ENCODE peak calls at places on chromosomes 7 and 10, in six cellular contexts. One of them, this sample, is unnamed.

GRCh38 chr7:127119517-127119916 is 133.2 kb downstream of the GRM8 start:
- DNase-seq in H7: no peak
- DNase-seq in HAP-1: no peak
- DNase-seq in LoVo: no peak
- DNase-seq in NB4: no peak
- DNase-seq in KG1: no peak
- DNase-seq in this sample: no peak

GRCh38 chr10:77165445-77166316 is 471.9 kb downstream of the KCNMA1 start:
- DNase-seq in H7: peak
- DNase-seq in HAP-1: peak
- DNase-seq in LoVo: peak
- DNase-seq in NB4: peak
- DNase-seq in KG1: peak
- DNase-seq in this sample: peak

GRCh38 chr7:1734331-1734730 is 64.3 kb downstream of the ELFN1 start:
- DNase-seq in H7: no peak
- DNase-seq in HAP-1: no peak
- DNase-seq in LoVo: no peak
- DNase-seq in NB4: no peak
- DNase-seq in KG1: no peak
- DNase-seq in this sample: no peak

GRCh38 chr10:21624951-21625350 is 90.9 kb downstream of the MLLT10 start:
- DNase-seq in H7: no peak
- DNase-seq in HAP-1: no peak
- DNase-seq in LoVo: no peak
- DNase-seq in NB4: peak
- DNase-seq in KG1: no peak
- DNase-seq in this sample: no peak

GRCh38 chr7:141974831-141975230 is 1.3 kb upstream of the TAS2R38 start:
- DNase-seq in H7: peak
- DNase-seq in HAP-1: no peak
- DNase-seq in LoVo: peak
- DNase-seq in NB4: peak
- DNase-seq in KG1: no peak
- DNase-seq in this sample: peak

GRCh38 chr7:71613316-71613715 is 481.4 kb downstream of the GALNT17 start:
- DNase-seq in H7: no peak
- DNase-seq in HAP-1: no peak
- DNase-seq in LoVo: no peak
- DNase-seq in NB4: no peak
- DNase-seq in KG1: no peak
- DNase-seq in this sample: peak

GRCh38 chr7:30469303-30469702 is 9.3 kb downstream of the NOD1 start:
- DNase-seq in H7: peak
- DNase-seq in HAP-1: peak
- DNase-seq in LoVo: no peak
- DNase-seq in NB4: no peak
- DNase-seq in KG1: no peak
- DNase-seq in this sample: no peak

GRCh38 chr7:87058739-87059524 is 522 bp downstream of the ELAPOR2 start:
- DNase-seq in H7: peak
- DNase-seq in HAP-1: no peak
- DNase-seq in LoVo: peak
- DNase-seq in NB4: peak
- DNase-seq in KG1: no peak
- DNase-seq in this sample: peak

GRCh38 chr10:121675344-121675743 is 77.1 kb upstream of the FGFR2 start:
- DNase-seq in H7: no peak
- DNase-seq in HAP-1: no peak
- DNase-seq in LoVo: no peak
- DNase-seq in NB4: no peak
- DNase-seq in KG1: no peak
- DNase-seq in this sample: no peak

GRCh38 chr7:158495256-158495655 is 92.4 kb downstream of the PTPRN2 start:
- DNase-seq in H7: peak
- DNase-seq in HAP-1: no peak
- DNase-seq in LoVo: no peak
- DNase-seq in NB4: no peak
- DNase-seq in KG1: no peak
- DNase-seq in this sample: no peak

GRCh38 chr10:102876747-102877153 is 7.5 kb downstream of the AS3MT start:
- DNase-seq in H7: no peak
- DNase-seq in HAP-1: no peak
- DNase-seq in LoVo: no peak
- DNase-seq in NB4: no peak
- DNase-seq in KG1: no peak
- DNase-seq in this sample: no peak

GRCh38 chr7:41700044-41700471 is 2.8 kb downstream of the INHBA start:
- DNase-seq in H7: no peak
- DNase-seq in HAP-1: no peak
- DNase-seq in LoVo: no peak
- DNase-seq in NB4: no peak
- DNase-seq in KG1: no peak
- DNase-seq in this sample: no peak

GRCh38 chr7:44891372-44891771 is 6.0 kb upstream of the PURB start:
- DNase-seq in H7: no peak
- DNase-seq in HAP-1: no peak
- DNase-seq in LoVo: no peak
- DNase-seq in NB4: no peak
- DNase-seq in KG1: no peak
- DNase-seq in this sample: no peak

GRCh38 chr10:26573674-26574073 is 123.8 kb upstream of the PDSS1 start:
- DNase-seq in H7: peak
- DNase-seq in HAP-1: no peak
- DNase-seq in LoVo: no peak
- DNase-seq in NB4: no peak
- DNase-seq in KG1: no peak
- DNase-seq in this sample: no peak

GRCh38 chr7:45865594-45866410 is 7.1 kb downstream of the CCDC201 start:
- DNase-seq in H7: no peak
- DNase-seq in HAP-1: no peak
- DNase-seq in LoVo: no peak
- DNase-seq in NB4: no peak
- DNase-seq in KG1: no peak
- DNase-seq in this sample: no peak

GRCh38 chr7:112101083-112101846 is 104.9 kb downstream of the DOCK4 start:
- DNase-seq in H7: no peak
- DNase-seq in HAP-1: no peak
- DNase-seq in LoVo: no peak
- DNase-seq in NB4: no peak
- DNase-seq in KG1: no peak
- DNase-seq in this sample: no peak

GRCh38 chr7:142943706-142944268 is 4.5 kb downstream of the LLCFC1 start:
- DNase-seq in H7: no peak
- DNase-seq in HAP-1: no peak
- DNase-seq in LoVo: no peak
- DNase-seq in NB4: no peak
- DNase-seq in KG1: no peak
- DNase-seq in this sample: no peak

GRCh38 chr7:117188949-117189348 is 133.9 kb downstream of the WNT2 start:
- DNase-seq in H7: no peak
- DNase-seq in HAP-1: no peak
- DNase-seq in LoVo: no peak
- DNase-seq in NB4: no peak
- DNase-seq in KG1: no peak
- DNase-seq in this sample: no peak

GRCh38 chr10:8950978-8951377 is 896.5 kb downstream of the GATA3 start:
- DNase-seq in H7: no peak
- DNase-seq in HAP-1: no peak
- DNase-seq in LoVo: no peak
- DNase-seq in NB4: no peak
- DNase-seq in KG1: no peak
- DNase-seq in this sample: no peak

GRCh38 chr7:134293029-134293740 is 23.5 kb downstream of the SLC35B4 start:
- DNase-seq in H7: no peak
- DNase-seq in HAP-1: no peak
- DNase-seq in LoVo: no peak
- DNase-seq in NB4: peak
- DNase-seq in KG1: no peak
- DNase-seq in this sample: peak